ENCODE peak calls at places on chromosomes 13 and 19, in four cellular contexts. I is GM23338, G is heart left ventricle, B is left ventricle myocardium inferior. P is an unnamed sample.

GRCh38 chr13:79802389-79803140 is 321.6 kb downstream of the NDFIP2 start:
- DNase-seq in I (no peak), G (no peak), B (no peak), P (no peak)

GRCh38 chr13:97976551-97977375 is 23.3 kb downstream of the IPO5 start:
- DNase-seq in I (peak; percentile 34), G (no peak), B (no peak), P (peak; percentile 18)

GRCh38 chr13:34640179-34640929 is 301.7 kb upstream of the NBEA start:
- DNase-seq in I (no peak), G (no peak), B (no peak), P (no peak)

GRCh38 chr13:28528388-28528787 is 33.5 kb upstream of the FLT1 start:
- DNase-seq in I (no peak), G (no peak), B (no peak), P (no peak)

GRCh38 chr19:48480476-48481190 is 11.5 kb downstream of the CYTH2 start:
- DNase-seq in I (peak; percentile 71), G (no peak), B (peak; percentile 56), P (no peak)

GRCh38 chr13:43669101-43669500 is 117.7 kb downstream of the ENOX1 start:
- DNase-seq in I (peak; percentile 15), G (no peak), B (no peak), P (no peak)

GRCh38 chr13:80145291-80145690 is 195.6 kb downstream of the SPRY2 start:
- DNase-seq in I (no peak), G (no peak), B (no peak), P (no peak)

GRCh38 chr19:32200312-32201038 is 144.9 kb upstream of the ZNF507 start:
- DNase-seq in I (no peak), G (peak; percentile 68), B (peak; percentile 46), P (no peak)

GRCh38 chr13:32746474-32746873 is 160.2 kb downstream of the PDS5B start:
- DNase-seq in I (no peak), G (no peak), B (no peak), P (no peak)

GRCh38 chr13:102807699-102808098 is 8.8 kb downstream of the BIVM start:
- DNase-seq in I (no peak), G (no peak), B (no peak), P (no peak)

GRCh38 chr19:17090501-17091074 is 15.0 kb downstream of the MYO9B start:
- DNase-seq in I (no peak), G (no peak), B (no peak), P (no peak)

GRCh38 chr19:41427647-41428480 is 690 bp upstream of the B3GNT8 start:
- DNase-seq in I (peak; percentile 63), G (peak; percentile 72), B (peak; percentile 58), P (no peak)

GRCh38 chr19:16398530-16399241 is 73.1 kb downstream of the EPS15L1 start:
- DNase-seq in I (no peak), G (peak; percentile 10), B (no peak), P (no peak)

GRCh38 chr19:55352746-55353145 is 1.8 kb downstream of the COX6B2 start:
- DNase-seq in I (no peak), G (no peak), B (no peak), P (no peak)

GRCh38 chr13:52835071-52835793 is 13.2 kb downstream of the PCDH8 start:
- DNase-seq in I (no peak), G (no peak), B (no peak), P (no peak)

GRCh38 chr19:34851277-34851804 is 75.4 kb upstream of the ZNF30 start:
- DNase-seq in I (peak; percentile 73), G (no peak), B (no peak), P (no peak)

GRCh38 chr13:66665991-66666390 is 564.1 kb downstream of the PCDH9 start:
- DNase-seq in I (peak; percentile 30), G (no peak), B (peak; percentile 13), P (no peak)

GRCh38 chr13:48585456-48585840 is 52.6 kb upstream of the RCBTB2 start:
- DNase-seq in I (peak; percentile 13), G (no peak), B (no peak), P (no peak)

GRCh38 chr19:17855333-17856152 is 4.2 kb upstream of the RPL18A start:
- DNase-seq in I (peak; percentile 89), G (peak; percentile 86), B (peak; percentile 85), P (peak; percentile 88)

GRCh38 chr13:20518652-20519051 is 7.0 kb downstream of the CRYL1 start:
- DNase-seq in I (no peak), G (no peak), B (no peak), P (no peak)

GRCh38 chr19:35030257-35031071 is at the start of gene SCN1B:
- DNase-seq in I (peak; percentile 83), G (peak; percentile 74), B (peak; percentile 65), P (peak; percentile 55)

GRCh38 chr13:35768551-35768950 is 292.1 kb upstream of the MAB21L1 start:
- DNase-seq in I (no peak), G (no peak), B (no peak), P (no peak)

GRCh38 chr19:29523568-29523967 is 2.2 kb upstream of the VSTM2B start:
- DNase-seq in I (no peak), G (no peak), B (no peak), P (no peak)

GRCh38 chr13:113880651-113881611 is 17.1 kb upstream of the GAS6 start:
- DNase-seq in I (no peak), G (no peak), B (no peak), P (no peak)

GRCh38 chr19:10872551-10873107 is 1.3 kb downstream of the CARM1 start:
- DNase-seq in I (no peak), G (no peak), B (no peak), P (no peak)

GRCh38 chr19:4375620-4376228 is 24.6 kb downstream of the SH3GL1 start:
- DNase-seq in I (peak; percentile 64), G (peak; percentile 50), B (no peak), P (no peak)

GRCh38 chr13:34258646-34259386 is 440.9 kb downstream of the RFC3 start:
- DNase-seq in I (no peak), G (no peak), B (no peak), P (no peak)

GRCh38 chr19:10404888-10405808 is 1.8 kb upstream of the CDC37 start:
- DNase-seq in I (peak; percentile 55), G (no peak), B (no peak), P (no peak)

GRCh38 chr13:101289764-101290163 is 126.5 kb downstream of the NALCN start:
- DNase-seq in I (peak; percentile 89), G (peak; percentile 36), B (no peak), P (peak; percentile 26)

GRCh38 chr13:68846663-68847062 is 1261.0 kb upstream of the ATXN8OS start:
- DNase-seq in I (no peak), G (no peak), B (no peak), P (no peak)

GRCh38 chr19:29823581-29824330 is 12.0 kb downstream of the CCNE1 start:
- DNase-seq in I (no peak), G (no peak), B (no peak), P (no peak)

GRCh38 chr13:110491869-110492268 is 69.7 kb downstream of the RAB20 start:
- DNase-seq in I (no peak), G (no peak), B (no peak), P (no peak)

GRCh38 chr19:48568345-48568886 is 16.4 kb downstream of the SULT2B1 start:
- DNase-seq in I (peak; percentile 65), G (peak; percentile 93), B (peak; percentile 87), P (no peak)

GRCh38 chr13:77374786-77375185 is 47.9 kb upstream of the MYCBP2 start:
- DNase-seq in I (no peak), G (no peak), B (no peak), P (no peak)

GRCh38 chr19:54459282-54460229 is 4.0 kb downstream of the LENG9 start:
- DNase-seq in I (no peak), G (no peak), B (no peak), P (no peak)

GRCh38 chr19:294819-295686 is 3.9 kb upstream of the PLPP2 start:
- DNase-seq in I (peak; percentile 81), G (no peak), B (no peak), P (peak; percentile 48)
- TF ChIP-seq CTCF in I (peak; percentile 90), G (peak; percentile 74), B (peak; percentile 84), P (peak; percentile 90)

DNA sequence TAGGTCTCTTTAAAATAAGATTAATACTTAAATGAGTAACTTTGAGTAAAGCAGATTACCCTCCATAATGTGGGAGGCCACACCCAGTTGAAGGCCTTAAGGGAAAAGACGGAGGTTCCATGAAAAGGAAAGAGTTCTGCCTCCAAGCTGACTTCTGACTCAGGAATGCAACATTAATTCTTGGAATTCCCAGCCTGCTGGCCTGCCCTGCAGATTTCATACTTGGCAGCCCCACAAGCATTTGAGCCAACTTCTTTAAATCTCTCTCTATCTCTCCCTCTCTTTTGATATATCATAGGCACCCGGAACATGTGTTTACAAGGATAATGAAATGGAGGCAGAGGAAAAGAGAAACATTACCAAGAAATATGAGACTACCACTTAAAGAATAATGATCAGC is 902.3 kb upstream of the MIR17HG start:
- DNase-seq in I (peak; percentile 60), G (no peak), B (no peak), P (no peak)
- TF ChIP-seq CTCF in I (no peak), G (no peak), B (no peak), P (no peak)

DNA sequence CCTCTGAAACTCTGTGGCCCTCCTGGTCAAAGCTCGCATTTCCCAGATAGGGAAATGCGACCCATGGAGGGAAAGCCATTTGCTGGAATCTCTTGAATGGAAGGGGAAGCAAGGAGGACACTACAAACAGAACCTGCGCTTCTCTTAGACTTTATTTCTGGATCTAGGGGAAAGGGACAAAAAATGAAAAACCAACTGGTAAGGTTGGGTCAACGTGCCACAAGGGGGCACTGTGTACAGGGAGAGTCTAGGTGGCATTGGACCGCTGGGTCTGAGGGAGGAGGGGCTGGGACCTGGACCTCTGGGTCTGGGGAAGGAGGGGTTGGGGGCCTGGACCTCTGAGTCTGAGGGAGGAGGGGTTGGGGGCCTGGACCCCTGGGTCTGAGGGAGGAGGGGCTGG is 5.0 kb downstream of the KLK4 start:
- DNase-seq in I (peak; percentile 93), G (peak; percentile 32), B (no peak), P (peak; percentile 26)
- TF ChIP-seq CTCF in I (peak; percentile 93), G (no peak), B (no peak), P (peak; percentile 58)

DNA sequence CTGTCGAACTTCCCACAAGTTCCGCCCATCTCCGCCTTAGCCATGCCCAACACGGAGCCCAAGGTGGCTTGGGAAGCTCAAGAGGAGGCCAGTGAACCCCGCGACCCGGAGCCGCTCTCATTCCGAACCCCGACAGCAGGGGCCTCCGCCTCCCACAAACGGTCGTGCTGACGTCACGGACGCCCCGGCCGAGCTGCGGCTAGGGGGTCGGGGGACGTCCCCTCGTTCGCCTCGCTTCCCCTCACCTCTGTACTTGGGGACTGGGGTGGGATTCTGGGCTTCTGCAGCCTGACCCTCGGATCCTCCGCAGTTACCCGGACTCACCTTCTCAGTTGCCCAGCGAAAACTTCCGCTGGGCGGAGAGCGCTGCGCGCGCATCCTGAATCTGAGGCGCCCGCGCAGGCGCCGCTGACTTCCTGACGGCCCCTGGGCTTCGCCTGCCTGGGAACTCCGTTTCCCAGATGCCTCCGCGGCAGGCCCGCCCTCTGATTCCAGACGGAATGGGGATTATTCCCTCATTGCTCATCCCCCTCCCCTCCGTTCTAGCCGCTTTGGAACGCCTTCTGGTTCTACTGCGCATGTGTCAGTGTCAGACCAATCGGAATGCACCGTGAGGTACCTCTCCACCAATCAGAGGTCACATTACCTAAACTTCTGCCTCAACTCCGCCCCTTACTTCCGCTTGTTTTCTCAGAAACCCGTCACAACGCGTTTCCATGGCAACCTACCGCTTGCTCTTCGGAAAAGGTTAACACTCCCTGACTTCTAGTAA is at the start of gene VRK3:
- DNase-seq in I (peak; percentile 100), G (peak; percentile 99), B (peak; percentile 98), P (peak; percentile 98)
- TF ChIP-seq CTCF in I (no peak), G (no peak), B (peak; percentile 20), P (peak; percentile 12)

P was measured in progenitor cell of endocrine pancreas.